ENCODE peak calls at places on chromosomes 16 and 17, in eight cellular contexts. C is nephron progenitor cell; Y is stimulated activated CD8-positive, alpha-beta memory T cell treated with anti-CD3 and anti-CD28 coated beads, Interleukin-7, amount 100 ng/mL, for 1 hour; X is IMR-90; D is colonic mucosa; V is tibial nerve; S is progenitor cell of endocrine pancreas; H is stromal cell of bone marrow. G is an unnamed sample.

GRCh38 chr16:84836234-84836647 is 16.5 kb downstream of the CRISPLD2 start:
- DNase-seq in H (peak), C (peak), Y (no peak), S (peak), X (peak), D (no peak), V (peak), G (no peak)

GRCh38 chr17:17798573-17799255 is 38.1 kb downstream of the SREBF1 start:
- DNase-seq in C (no peak), Y (no peak), S (no peak), D (no peak), V (no peak), H (no peak), X (no peak), G (no peak)

GRCh38 chr16:11796227-11797165 is 562 bp downstream of the ZC3H7A start:
- DNase-seq in H (no peak), C (peak), S (peak), D (peak), Y (no peak), X (peak), V (peak), G (no peak)

GRCh38 chr16:64051826-64052225 is 1070.0 kb downstream of the CDH11 start:
- DNase-seq in H (peak), S (no peak), Y (no peak), V (no peak), C (no peak), X (no peak), D (no peak), G (no peak)

GRCh38 chr16:81636298-81636960 is 142.7 kb upstream of the PLCG2 start:
- DNase-seq in V (no peak), Y (no peak), H (no peak), C (no peak), D (no peak), X (no peak), S (no peak), G (no peak)

GRCh38 chr17:44688675-44689491 is 693 bp downstream of the CCDC43 start:
- DNase-seq in C (no peak), D (no peak), V (no peak), X (peak), Y (no peak), S (peak), H (no peak), G (no peak)

GRCh38 chr17:74737299-74738050 is 419 bp downstream of the RAB37 start:
- DNase-seq in Y (no peak), D (no peak), V (no peak), C (peak), X (no peak), H (no peak), S (no peak), G (no peak)

GRCh38 chr17:65332375-65332774 is 195.2 kb downstream of the RGS9 start:
- DNase-seq in S (no peak), Y (no peak), V (no peak), X (peak), D (no peak), C (no peak), H (peak), G (no peak)

GRCh38 chr17:39171933-39172332 is 6.0 kb upstream of the ARL5C start:
- DNase-seq in H (no peak), Y (no peak), V (no peak), C (no peak), S (no peak), D (no peak), X (no peak), G (no peak)

GRCh38 chr17:50072130-50072529 is 16.2 kb downstream of the ITGA3 start:
- DNase-seq in X (no peak), D (no peak), C (no peak), S (no peak), Y (no peak), V (no peak), H (no peak), G (no peak)

GRCh38 chr17:73091410-73091769 is 1.1 kb downstream of the SLC39A11 start:
- DNase-seq in D (no peak), X (no peak), S (no peak), C (no peak), V (no peak), Y (no peak), H (no peak), G (no peak)

GRCh38 chr16:963913-964695 is 6.7 kb downstream of the LMF1 start:
- DNase-seq in S (no peak), V (no peak), D (no peak), H (no peak), C (no peak), X (no peak), Y (no peak), G (no peak)

GRCh38 chr16:81498351-81498750 is 53.7 kb downstream of the CMIP start:
- DNase-seq in D (no peak), V (no peak), Y (no peak), C (no peak), X (no peak), S (no peak), H (no peak), G (no peak)

GRCh38 chr17:73430848-73431247 is 119.0 kb upstream of the CDC42EP4 start:
- DNase-seq in V (no peak), X (no peak), H (no peak), C (no peak), S (no peak), D (peak), Y (no peak), G (no peak)

GRCh38 chr17:2150871-2151270 is 96.0 kb downstream of the HIC1 start:
- DNase-seq in V (no peak), Y (no peak), X (no peak), S (no peak), D (no peak), H (no peak), C (no peak), G (no peak)

GRCh38 chr17:62616993-62617893 is 10.2 kb upstream of the MRC2 start:
- DNase-seq in S (peak), C (peak), Y (no peak), X (peak), D (no peak), H (no peak), V (no peak), G (no peak)

GRCh38 chr17:15220785-15221184 is 44.3 kb downstream of the PMP22 start:
- DNase-seq in S (no peak), D (no peak), Y (no peak), H (peak), V (no peak), X (no peak), C (no peak), G (no peak)

GRCh38 chr16:29986231-29986630 is 9.2 kb downstream of the HIRIP3 start:
- DNase-seq in H (no peak), D (no peak), X (no peak), V (no peak), Y (no peak), C (no peak), S (no peak), G (no peak)

GRCh38 chr17:82974136-82974952 is 105.1 kb upstream of the METRNL start:
- DNase-seq in V (no peak), S (no peak), H (no peak), C (peak), D (no peak), Y (no peak), X (no peak), G (no peak)

GRCh38 chr17:45341389-45342158 is 24.8 kb upstream of the MAP3K14 start:
- DNase-seq in H (peak), Y (no peak), V (peak), S (peak), X (peak), C (peak), D (no peak), G (no peak)

GRCh38 chr17:50471009-50471905 is 2.6 kb upstream of the CHAD start:
- DNase-seq in X (no peak), S (no peak), C (no peak), D (peak), V (no peak), Y (no peak), H (no peak), G (no peak)

GRCh38 chr17:4490637-4491061 is 8.0 kb upstream of the SPNS2 start:
- DNase-seq in S (no peak), X (no peak), V (no peak), H (no peak), C (no peak), D (no peak), Y (no peak), G (no peak)

GRCh38 chr17:76145231-76146052 is 4.4 kb upstream of the FOXJ1 start:
- DNase-seq in Y (no peak), D (no peak), X (no peak), H (no peak), S (no peak), V (peak), C (no peak), G (no peak)

GRCh38 chr16:30903002-30903401 is 6.6 kb downstream of the CTF1 start:
- DNase-seq in S (no peak), H (no peak), V (no peak), D (no peak), Y (no peak), X (no peak), C (no peak), G (no peak)

GRCh38 chr16:88483392-88483641 is 30.2 kb downstream of the ZFPM1 start:
- DNase-seq in C (no peak), X (no peak), H (no peak), V (no peak), D (no peak), S (no peak), Y (no peak), G (no peak)

GRCh38 chr17:40168262-40168832 is 8.9 kb upstream of the RAPGEFL1 start:
- DNase-seq in D (peak), X (peak), Y (no peak), C (no peak), V (no peak), S (no peak), H (peak), G (no peak)

GRCh38 chr16:10876799-10877341 is at the start of gene CIITA:
- DNase-seq in Y (no peak), C (no peak), H (peak), S (no peak), D (peak), V (peak), X (peak), G (peak)

GRCh38 chr16:3610698-3611144 is 685 bp downstream of the SLX4 start:
- DNase-seq in Y (no peak), V (no peak), C (no peak), S (no peak), D (no peak), X (no peak), H (no peak), G (no peak)

GRCh38 chr17:78142113-78142861 is 3.9 kb upstream of the C17orf99 start:
- DNase-seq in H (no peak), X (peak), C (no peak), S (no peak), D (peak), Y (no peak), V (no peak), G (no peak)

GRCh38 chr17:28204244-28204643 is 114.8 kb upstream of the TMEM97 start:
- DNase-seq in D (no peak), C (no peak), H (no peak), X (no peak), S (no peak), V (no peak), Y (no peak), G (no peak)

GRCh38 chr16:83995756-83996155 is 27.7 kb downstream of the NECAB2 start:
- DNase-seq in D (peak), V (no peak), C (peak), Y (no peak), S (no peak), H (no peak), X (peak), G (no peak)

GRCh38 chr17:80364091-80364691 is 50.8 kb upstream of the ENDOV start:
- DNase-seq in Y (no peak), S (no peak), X (no peak), V (no peak), H (no peak), C (peak), D (no peak), G (no peak)

GRCh38 chr17:57908278-57908677 is 46.9 kb downstream of the CUEDC1 start:
- DNase-seq in V (no peak), H (no peak), Y (no peak), D (no peak), S (no peak), C (no peak), X (no peak), G (no peak)

GRCh38 chr16:71449020-71449419 is 7.2 kb upstream of the TLE7 start:
- DNase-seq in V (no peak), D (no peak), C (no peak), H (no peak), Y (no peak), X (no peak), S (no peak), G (no peak)

GRCh38 chr17:45367216-45367615 is 50.4 kb upstream of the MAP3K14 start:
- DNase-seq in C (no peak), V (no peak), X (no peak), S (no peak), Y (no peak), D (no peak), H (no peak), G (no peak)

GRCh38 chr17:75525806-75526554 is 483 bp downstream of the LLGL2 start:
- DNase-seq in S (no peak), V (no peak), C (peak), D (peak), Y (no peak), X (no peak), H (no peak), G (no peak)

GRCh38 chr17:82493517-82493840 is 26.1 kb upstream of the FOXK2 start:
- DNase-seq in C (no peak), X (no peak), H (no peak), D (no peak), V (no peak), Y (no peak), S (no peak), G (no peak)